ENCODE peak calls at places on chromosomes 7 and 10, in four cellular contexts. A, I, T and W are unnamed samples.

GRCh38 chr10:30374353-30374752 is 25.3 kb upstream of the MTPAP start:
- DNase-seq in T (no peak), I (no peak), A (no peak), W (no peak)

GRCh38 chr10:58641095-58641531 is 128.4 kb downstream of the BICC1 start:
- DNase-seq in T (peak), A (peak), I (no peak), W (no peak)

GRCh38 chr10:75234683-75235374 is 928 bp downstream of the COMTD1 start:
- DNase-seq in A (peak), T (peak), I (no peak), W (no peak)

GRCh38 chr7:92669616-92670153 is 79.5 kb upstream of the FAM133B start:
- DNase-seq in A (peak), I (no peak), T (no peak), W (no peak)

GRCh38 chr7:1113548-1113885 is 25.6 kb downstream of the GPER1 start:
- DNase-seq in T (no peak), A (no peak), I (no peak), W (no peak)

GRCh38 chr7:73885975-73886798 is 25.2 kb downstream of the TMEM270 start:
- DNase-seq in A (no peak), I (no peak), T (no peak), W (no peak)

GRCh38 chr7:55964261-55964801 is at the start of gene NIPSNAP2:
- DNase-seq in A (peak), T (peak), I (peak), W (peak)

GRCh38 chr7:15213093-15213492 is 310.5 kb upstream of the DGKB start:
- DNase-seq in T (no peak), A (no peak), I (no peak), W (no peak)

GRCh38 chr7:29940199-29940598 is 49.4 kb downstream of the SCRN1 start:
- DNase-seq in T (no peak), I (no peak), A (peak), W (no peak)